ENCODE peak calls at places on chromosome 18, in nine cellular contexts. One of them, this sample, is unnamed.

GRCh38 chr18:58761241-58761969 is 90.1 kb downstream of the MALT1 start:
- DNase-seq in right lobe of liver: no peak
- DNase-seq in AG04449: no peak
- DNase-seq in uterus: no peak
- DNase-seq in activated B cell treated with CpG ODN at 0.5 μM for 24 hours: no peak
- DNase-seq in MM.1S: peak
- DNase-seq in AG09309: no peak
- DNase-seq in prostate gland: peak
- DNase-seq in OCI-LY7: peak
- DNase-seq in this sample: peak

GRCh38 chr18:33579147-33579867 is 1.3 kb downstream of the ASXL3 start:
- DNase-seq in right lobe of liver: no peak
- DNase-seq in AG04449: no peak
- DNase-seq in uterus: no peak
- DNase-seq in activated B cell treated with CpG ODN at 0.5 μM for 24 hours: no peak
- DNase-seq in MM.1S: no peak
- DNase-seq in AG09309: no peak
- DNase-seq in prostate gland: no peak
- DNase-seq in OCI-LY7: peak
- DNase-seq in this sample: no peak

GRCh38 chr18:9348079-9348671 is 13.6 kb downstream of the TWSG1 start:
- DNase-seq in right lobe of liver: no peak
- DNase-seq in AG04449: no peak
- DNase-seq in uterus: no peak
- DNase-seq in activated B cell treated with CpG ODN at 0.5 μM for 24 hours: no peak
- DNase-seq in MM.1S: no peak
- DNase-seq in AG09309: no peak
- DNase-seq in prostate gland: no peak
- DNase-seq in OCI-LY7: no peak
- DNase-seq in this sample: no peak

GRCh38 chr18:68431111-68431921 is 283.6 kb downstream of the TMX3 start:
- DNase-seq in right lobe of liver: no peak
- DNase-seq in AG04449: no peak
- DNase-seq in uterus: no peak
- DNase-seq in activated B cell treated with CpG ODN at 0.5 μM for 24 hours: no peak
- DNase-seq in MM.1S: no peak
- DNase-seq in AG09309: no peak
- DNase-seq in prostate gland: no peak
- DNase-seq in OCI-LY7: no peak
- DNase-seq in this sample: no peak

GRCh38 chr18:13492314-13492713 is 234.0 kb downstream of the FAM210A start:
- DNase-seq in right lobe of liver: no peak
- DNase-seq in AG04449: no peak
- DNase-seq in uterus: no peak
- DNase-seq in activated B cell treated with CpG ODN at 0.5 μM for 24 hours: no peak
- DNase-seq in MM.1S: no peak
- DNase-seq in AG09309: no peak
- DNase-seq in prostate gland: no peak
- DNase-seq in OCI-LY7: no peak
- DNase-seq in this sample: no peak

GRCh38 chr18:24987271-24987932 is 364.6 kb downstream of the ZNF521 start:
- DNase-seq in right lobe of liver: no peak
- DNase-seq in AG04449: no peak
- DNase-seq in uterus: peak
- DNase-seq in activated B cell treated with CpG ODN at 0.5 μM for 24 hours: no peak
- DNase-seq in MM.1S: no peak
- DNase-seq in AG09309: no peak
- DNase-seq in prostate gland: peak
- DNase-seq in OCI-LY7: no peak
- DNase-seq in this sample: no peak

GRCh38 chr18:55983433-55983832 is 395.4 kb upstream of the TCF4 start:
- DNase-seq in right lobe of liver: no peak
- DNase-seq in AG04449: no peak
- DNase-seq in uterus: no peak
- DNase-seq in activated B cell treated with CpG ODN at 0.5 μM for 24 hours: no peak
- DNase-seq in MM.1S: no peak
- DNase-seq in AG09309: peak
- DNase-seq in prostate gland: no peak
- DNase-seq in OCI-LY7: no peak
- DNase-seq in this sample: no peak

GRCh38 chr18:79951545-79952456 is at the start of gene SLC66A2:
- DNase-seq in right lobe of liver: peak
- DNase-seq in AG04449: no peak
- DNase-seq in uterus: peak
- DNase-seq in activated B cell treated with CpG ODN at 0.5 μM for 24 hours: peak
- DNase-seq in MM.1S: peak
- DNase-seq in AG09309: no peak
- DNase-seq in prostate gland: peak
- DNase-seq in OCI-LY7: peak
- DNase-seq in this sample: peak

GRCh38 chr18:76437011-76437410 is 58.0 kb downstream of the ZNF516 start:
- DNase-seq in right lobe of liver: no peak
- DNase-seq in AG04449: no peak
- DNase-seq in uterus: no peak
- DNase-seq in activated B cell treated with CpG ODN at 0.5 μM for 24 hours: no peak
- DNase-seq in MM.1S: no peak
- DNase-seq in AG09309: no peak
- DNase-seq in prostate gland: no peak
- DNase-seq in OCI-LY7: no peak
- DNase-seq in this sample: no peak

GRCh38 chr18:58392336-58393000 is 236.4 kb downstream of the ALPK2 start:
- DNase-seq in right lobe of liver: no peak
- DNase-seq in AG04449: no peak
- DNase-seq in uterus: peak
- DNase-seq in activated B cell treated with CpG ODN at 0.5 μM for 24 hours: no peak
- DNase-seq in MM.1S: no peak
- DNase-seq in AG09309: peak
- DNase-seq in prostate gland: no peak
- DNase-seq in OCI-LY7: no peak
- DNase-seq in this sample: no peak

GRCh38 chr18:35582899-35583558 is 1.5 kb downstream of the GALNT1 start:
- DNase-seq in right lobe of liver: no peak
- DNase-seq in AG04449: no peak
- DNase-seq in uterus: no peak
- DNase-seq in activated B cell treated with CpG ODN at 0.5 μM for 24 hours: no peak
- DNase-seq in MM.1S: no peak
- DNase-seq in AG09309: no peak
- DNase-seq in prostate gland: peak
- DNase-seq in OCI-LY7: peak
- DNase-seq in this sample: no peak

GRCh38 chr18:50870138-50870845 is 8.6 kb upstream of the ME2 start:
- DNase-seq in right lobe of liver: no peak
- DNase-seq in AG04449: no peak
- DNase-seq in uterus: no peak
- DNase-seq in activated B cell treated with CpG ODN at 0.5 μM for 24 hours: no peak
- DNase-seq in MM.1S: no peak
- DNase-seq in AG09309: peak
- DNase-seq in prostate gland: peak
- DNase-seq in OCI-LY7: no peak
- DNase-seq in this sample: no peak

GRCh38 chr18:39058386-39059000 is 1492.9 kb upstream of the CELF4 start:
- DNase-seq in right lobe of liver: no peak
- DNase-seq in AG04449: no peak
- DNase-seq in uterus: no peak
- DNase-seq in activated B cell treated with CpG ODN at 0.5 μM for 24 hours: no peak
- DNase-seq in MM.1S: no peak
- DNase-seq in AG09309: no peak
- DNase-seq in prostate gland: no peak
- DNase-seq in OCI-LY7: no peak
- DNase-seq in this sample: no peak

GRCh38 chr18:12411456-12411855 is 3.7 kb downstream of the PRELID3A start:
- DNase-seq in right lobe of liver: no peak
- DNase-seq in AG04449: no peak
- DNase-seq in uterus: no peak
- DNase-seq in activated B cell treated with CpG ODN at 0.5 μM for 24 hours: no peak
- DNase-seq in MM.1S: no peak
- DNase-seq in AG09309: no peak
- DNase-seq in prostate gland: no peak
- DNase-seq in OCI-LY7: no peak
- DNase-seq in this sample: no peak

GRCh38 chr18:54357082-54357659 is 487 bp downstream of the STARD6 start:
- DNase-seq in right lobe of liver: no peak
- DNase-seq in AG04449: no peak
- DNase-seq in uterus: no peak
- DNase-seq in activated B cell treated with CpG ODN at 0.5 μM for 24 hours: no peak
- DNase-seq in MM.1S: no peak
- DNase-seq in AG09309: no peak
- DNase-seq in prostate gland: no peak
- DNase-seq in OCI-LY7: peak
- DNase-seq in this sample: no peak

GRCh38 chr18:54360406-54360805 is 2.7 kb downstream of the C18orf54 start:
- DNase-seq in right lobe of liver: no peak
- DNase-seq in AG04449: no peak
- DNase-seq in uterus: no peak
- DNase-seq in activated B cell treated with CpG ODN at 0.5 μM for 24 hours: no peak
- DNase-seq in MM.1S: no peak
- DNase-seq in AG09309: no peak
- DNase-seq in prostate gland: no peak
- DNase-seq in OCI-LY7: no peak
- DNase-seq in this sample: no peak

GRCh38 chr18:54359233-54359632 is 1.5 kb downstream of the C18orf54 start:
- DNase-seq in right lobe of liver: no peak
- DNase-seq in AG04449: no peak
- DNase-seq in uterus: no peak
- DNase-seq in activated B cell treated with CpG ODN at 0.5 μM for 24 hours: no peak
- DNase-seq in MM.1S: no peak
- DNase-seq in AG09309: no peak
- DNase-seq in prostate gland: no peak
- DNase-seq in OCI-LY7: no peak
- DNase-seq in this sample: no peak

GRCh38 chr18:54358495-54358793 is 738 bp downstream of the C18orf54 start:
- DNase-seq in right lobe of liver: peak
- DNase-seq in AG04449: no peak
- DNase-seq in uterus: no peak
- DNase-seq in activated B cell treated with CpG ODN at 0.5 μM for 24 hours: no peak
- DNase-seq in MM.1S: no peak
- DNase-seq in AG09309: no peak
- DNase-seq in prostate gland: no peak
- DNase-seq in OCI-LY7: no peak
- DNase-seq in this sample: no peak

DNA sequence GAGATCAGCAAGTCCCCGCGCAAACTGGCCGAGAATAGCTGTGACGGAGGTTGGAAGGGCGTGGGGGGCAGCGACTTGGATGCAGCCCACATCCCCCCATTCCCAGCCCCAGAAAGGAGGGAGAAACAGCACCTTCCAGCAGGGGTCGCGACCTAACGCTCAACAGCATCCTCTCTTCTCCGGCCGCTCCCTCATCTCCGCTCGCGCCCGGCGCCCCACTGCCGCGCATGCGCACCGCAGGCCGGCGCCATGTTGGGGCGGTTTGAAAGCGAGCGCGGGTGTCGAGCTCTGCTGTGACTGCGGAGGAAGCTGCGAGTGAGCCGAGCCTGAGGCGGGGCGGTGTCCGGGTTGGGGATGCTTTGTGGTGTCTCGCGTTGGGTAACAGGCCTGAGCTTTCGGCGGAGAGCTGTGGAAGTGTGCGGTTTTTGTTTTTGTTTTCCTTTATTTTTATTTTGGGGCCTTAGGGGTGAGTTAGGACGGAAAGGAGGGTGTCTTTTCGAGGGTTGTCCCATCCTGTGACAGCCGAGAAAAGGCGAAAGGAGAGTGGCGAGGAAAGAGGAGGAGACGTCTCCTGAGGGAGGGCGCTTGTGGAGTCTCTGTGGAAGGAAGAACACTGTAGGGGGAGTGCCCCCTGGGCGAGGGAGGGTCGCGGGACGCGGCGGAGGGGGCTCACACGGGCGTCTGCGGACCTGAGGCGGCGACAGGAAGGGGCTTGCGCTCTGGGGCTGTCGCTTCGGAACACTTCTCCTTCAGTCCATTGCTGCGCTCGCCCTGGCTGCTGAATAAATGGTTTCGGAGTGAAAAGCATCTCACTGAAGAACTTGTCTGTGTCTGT is at the start of the genes C18orf54 and STARD6:
- DNase-seq in right lobe of liver: peak
- DNase-seq in AG04449: no peak
- DNase-seq in uterus: peak
- DNase-seq in activated B cell treated with CpG ODN at 0.5 μM for 24 hours: peak
- DNase-seq in MM.1S: peak
- DNase-seq in AG09309: peak
- DNase-seq in prostate gland: peak
- DNase-seq in OCI-LY7: peak
- DNase-seq in this sample: peak
- TF ChIP-seq CTCF in right lobe of liver: peak
- TF ChIP-seq CTCF in AG04449: peak
- TF ChIP-seq CTCF in uterus: peak
- TF ChIP-seq CTCF in activated B cell treated with CpG ODN at 0.5 μM for 24 hours: no peak
- TF ChIP-seq CTCF in MM.1S: peak
- TF ChIP-seq CTCF in AG09309: peak
- TF ChIP-seq CTCF in prostate gland: no peak
- TF ChIP-seq CTCF in OCI-LY7: peak
- TF ChIP-seq CTCF in this sample: no peak

GRCh38 chr18:23569299-23570063 is 16.8 kb downstream of the NPC1 start:
- DNase-seq in right lobe of liver: no peak
- DNase-seq in AG04449: no peak
- DNase-seq in uterus: no peak
- DNase-seq in activated B cell treated with CpG ODN at 0.5 μM for 24 hours: no peak
- DNase-seq in MM.1S: no peak
- DNase-seq in AG09309: no peak
- DNase-seq in prostate gland: no peak
- DNase-seq in OCI-LY7: no peak
- DNase-seq in this sample: no peak
- TF ChIP-seq CTCF in right lobe of liver: no peak
- TF ChIP-seq CTCF in AG04449: no peak
- TF ChIP-seq CTCF in uterus: no peak
- TF ChIP-seq CTCF in activated B cell treated with CpG ODN at 0.5 μM for 24 hours: no peak
- TF ChIP-seq CTCF in MM.1S: no peak
- TF ChIP-seq CTCF in AG09309: no peak
- TF ChIP-seq CTCF in prostate gland: no peak
- TF ChIP-seq CTCF in OCI-LY7: no peak
- TF ChIP-seq CTCF in this sample: no peak

DNA sequence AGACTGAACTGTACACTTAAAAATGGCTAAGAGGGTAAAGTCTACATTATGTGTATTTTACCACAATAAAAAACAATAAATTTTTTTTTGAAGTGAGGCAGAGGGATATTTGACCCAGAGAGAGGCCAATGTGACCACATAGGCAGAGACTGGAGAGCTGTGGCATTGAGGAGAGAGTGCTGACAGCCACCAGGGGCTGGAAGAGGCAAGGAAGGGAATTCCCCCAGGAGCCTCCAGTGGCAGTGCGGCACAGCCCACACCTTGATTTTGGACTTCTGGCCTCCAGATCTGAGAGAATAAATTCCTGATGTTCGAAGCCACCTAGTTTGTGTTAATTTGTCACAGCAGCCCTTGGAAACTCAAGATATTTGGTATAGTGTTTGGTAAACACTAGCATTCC is 22.7 kb downstream of the ANKRD29 start:
- DNase-seq in right lobe of liver: no peak
- DNase-seq in AG04449: no peak
- DNase-seq in uterus: no peak
- DNase-seq in activated B cell treated with CpG ODN at 0.5 μM for 24 hours: no peak
- DNase-seq in MM.1S: no peak
- DNase-seq in AG09309: no peak
- DNase-seq in prostate gland: no peak
- DNase-seq in OCI-LY7: no peak
- DNase-seq in this sample: no peak
- TF ChIP-seq CTCF in right lobe of liver: no peak
- TF ChIP-seq CTCF in AG04449: no peak
- TF ChIP-seq CTCF in uterus: peak
- TF ChIP-seq CTCF in activated B cell treated with CpG ODN at 0.5 μM for 24 hours: no peak
- TF ChIP-seq CTCF in MM.1S: no peak
- TF ChIP-seq CTCF in AG09309: no peak
- TF ChIP-seq CTCF in prostate gland: no peak
- TF ChIP-seq CTCF in OCI-LY7: no peak
- TF ChIP-seq CTCF in this sample: no peak

GRCh38 chr18:45526120-45526841 is 89.0 kb upstream of the SLC14A2 start:
- DNase-seq in right lobe of liver: no peak
- DNase-seq in AG04449: no peak
- DNase-seq in uterus: peak
- DNase-seq in activated B cell treated with CpG ODN at 0.5 μM for 24 hours: no peak
- DNase-seq in MM.1S: no peak
- DNase-seq in AG09309: peak
- DNase-seq in prostate gland: no peak
- DNase-seq in OCI-LY7: no peak
- DNase-seq in this sample: no peak
- TF ChIP-seq CTCF in right lobe of liver: no peak
- TF ChIP-seq CTCF in AG04449: no peak
- TF ChIP-seq CTCF in uterus: peak
- TF ChIP-seq CTCF in activated B cell treated with CpG ODN at 0.5 μM for 24 hours: no peak
- TF ChIP-seq CTCF in MM.1S: no peak
- TF ChIP-seq CTCF in AG09309: peak
- TF ChIP-seq CTCF in prostate gland: no peak
- TF ChIP-seq CTCF in OCI-LY7: no peak
- TF ChIP-seq CTCF in this sample: no peak

This sample was measured in mesothelial cell of epicardium.